ENCODE peak calls at places on chromosomes 7 and 10, in five cellular contexts. S is cardiac muscle cell, V is AG04450, L is RWPE1, A is lower leg skin. D is an unnamed sample.

GRCh38 chr7:23076774-23077173 is 28.8 kb upstream of the KLHL7 start:
- DNase-seq in S (no peak), V (no peak), L (no peak), A (no peak), D (no peak)

GRCh38 chr7:137480401-137480800 is 136.9 kb upstream of the PTN start:
- DNase-seq in S (no peak), V (no peak), L (no peak), A (no peak), D (no peak)

GRCh38 chr10:80664071-80664680 is 126.5 kb downstream of the SH2D4B start:
- DNase-seq in S (peak; percentile 73), V (no peak), L (peak; percentile 50), A (peak; percentile 58), D (peak; percentile 86)

GRCh38 chr10:116886772-116887171 is 37.5 kb downstream of the ENO4 start:
- DNase-seq in S (no peak), V (no peak), L (no peak), A (no peak), D (no peak)

GRCh38 chr10:52701647-52702046 is 70.9 kb downstream of the MBL2 start:
- DNase-seq in S (no peak), V (peak; percentile 3), L (no peak), A (no peak), D (no peak)

GRCh38 chr10:128143531-128143930 is 17.3 kb upstream of the MKI67 start:
- DNase-seq in S (no peak), V (no peak), L (no peak), A (no peak), D (no peak)

GRCh38 chr7:22776964-22777363 is 45.7 kb downstream of the TOMM7 start:
- DNase-seq in S (no peak), V (no peak), L (no peak), A (no peak), D (no peak)

GRCh38 chr10:116757246-116757645 is 14.9 kb upstream of the HSPA12A start:
- DNase-seq in S (no peak), V (no peak), L (no peak), A (no peak), D (no peak)

GRCh38 chr7:45324683-45325237 is 167.2 kb downstream of the RAMP3 start:
- DNase-seq in S (peak; percentile 17), V (no peak), L (no peak), A (no peak), D (no peak)

GRCh38 chr10:13851906-13852305 is 265.1 kb downstream of the PRPF18 start:
- DNase-seq in S (no peak), V (no peak), L (no peak), A (no peak), D (no peak)

GRCh38 chr7:118311121-118311803 is 86.8 kb downstream of the ANKRD7 start:
- DNase-seq in S (peak; percentile 69), V (no peak), L (peak; percentile 33), A (no peak), D (no peak)

GRCh38 chr7:47596502-47597202 is 14.7 kb upstream of the TNS3 start:
- DNase-seq in S (peak; percentile 30), V (no peak), L (no peak), A (no peak), D (no peak)
- TF ChIP-seq CTCF in S (no peak), V (no peak), L (no peak), A (no peak), D (no peak)

DNA sequence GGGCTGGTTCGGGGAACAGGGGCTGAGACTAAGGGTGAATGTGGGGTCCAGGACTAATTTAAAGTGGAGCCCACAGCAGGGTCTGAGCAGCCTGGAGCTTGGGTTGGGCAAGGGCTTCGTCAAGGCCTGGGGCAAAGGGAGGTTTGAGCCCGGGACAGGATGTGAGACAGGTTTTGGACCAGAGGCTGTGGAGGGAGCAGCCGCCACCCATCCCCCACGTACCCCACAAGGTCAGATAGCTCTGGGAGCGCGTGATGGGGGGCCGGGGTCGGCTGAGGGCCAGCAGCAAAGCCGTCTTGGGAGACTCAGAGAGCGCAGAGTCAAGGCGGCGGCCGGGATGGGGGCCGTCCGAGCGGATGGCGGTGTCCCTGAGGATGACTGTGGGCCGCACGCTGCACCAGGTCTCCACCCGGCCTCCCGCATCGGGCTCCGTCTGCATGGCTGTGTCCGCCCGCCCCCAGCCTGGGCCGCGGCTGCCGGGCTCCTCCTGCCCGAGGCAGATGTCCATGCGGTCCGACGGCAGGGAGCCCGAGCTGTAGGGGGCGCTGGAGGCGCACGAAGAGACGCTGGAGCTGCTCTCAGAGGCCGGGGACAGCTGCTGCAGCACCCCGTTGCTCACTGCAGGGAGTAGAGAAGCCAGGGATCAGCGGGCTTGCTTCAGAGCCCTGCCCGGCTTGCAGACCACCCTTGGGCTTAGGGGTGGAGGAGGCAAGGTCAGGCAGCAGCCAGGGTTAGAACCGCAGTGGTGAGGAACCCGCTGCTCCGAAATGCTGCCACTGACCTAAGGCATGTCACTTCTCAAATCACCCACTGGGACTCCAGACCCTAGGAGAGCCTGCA is 12.1 kb downstream of the PDZD7 start:
- DNase-seq in S (peak; percentile 87), V (no peak), L (no peak), A (peak; percentile 64), D (peak; percentile 85)
- TF ChIP-seq CTCF in S (peak; percentile 80), V (peak; percentile 78), L (peak; percentile 62), A (no peak), D (peak; percentile 82)

GRCh38 chr10:18140149-18140956 is at the start of gene CACNB2:
- DNase-seq in S (peak; percentile 60), V (no peak), L (no peak), A (peak; percentile 29), D (peak; percentile 59)
- TF ChIP-seq CTCF in S (no peak), V (no peak), L (peak; percentile 15), A (no peak), D (peak; percentile 11)

GRCh38 chr7:97390915-97391593 is 273.6 kb downstream of the SDHAF3 start:
- DNase-seq in S (no peak), V (no peak), L (no peak), A (no peak), D (no peak)

DNA sequence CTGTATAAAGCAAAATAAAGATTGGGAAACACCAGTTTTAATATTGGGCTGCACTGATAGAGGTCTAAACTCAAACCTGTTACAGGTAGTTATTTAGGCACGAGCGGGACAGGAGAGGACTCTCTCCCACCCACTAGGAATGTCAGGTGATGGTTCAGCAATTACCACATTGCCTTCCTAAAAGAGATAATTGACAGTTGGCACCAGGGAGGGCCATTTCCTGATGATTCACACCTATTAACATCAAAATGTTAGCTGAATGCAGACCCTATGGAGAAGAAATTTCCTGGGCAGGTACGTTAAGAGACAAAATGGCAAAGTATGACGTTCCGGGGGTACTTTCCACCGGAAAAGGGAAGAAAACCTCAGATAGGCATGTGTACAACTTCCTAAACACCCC is 272.6 kb downstream of the SDHAF3 start:
- DNase-seq in S (no peak), V (no peak), L (no peak), A (no peak), D (no peak)
- TF ChIP-seq CTCF in S (no peak), V (no peak), L (no peak), A (no peak), D (no peak)

DNA sequence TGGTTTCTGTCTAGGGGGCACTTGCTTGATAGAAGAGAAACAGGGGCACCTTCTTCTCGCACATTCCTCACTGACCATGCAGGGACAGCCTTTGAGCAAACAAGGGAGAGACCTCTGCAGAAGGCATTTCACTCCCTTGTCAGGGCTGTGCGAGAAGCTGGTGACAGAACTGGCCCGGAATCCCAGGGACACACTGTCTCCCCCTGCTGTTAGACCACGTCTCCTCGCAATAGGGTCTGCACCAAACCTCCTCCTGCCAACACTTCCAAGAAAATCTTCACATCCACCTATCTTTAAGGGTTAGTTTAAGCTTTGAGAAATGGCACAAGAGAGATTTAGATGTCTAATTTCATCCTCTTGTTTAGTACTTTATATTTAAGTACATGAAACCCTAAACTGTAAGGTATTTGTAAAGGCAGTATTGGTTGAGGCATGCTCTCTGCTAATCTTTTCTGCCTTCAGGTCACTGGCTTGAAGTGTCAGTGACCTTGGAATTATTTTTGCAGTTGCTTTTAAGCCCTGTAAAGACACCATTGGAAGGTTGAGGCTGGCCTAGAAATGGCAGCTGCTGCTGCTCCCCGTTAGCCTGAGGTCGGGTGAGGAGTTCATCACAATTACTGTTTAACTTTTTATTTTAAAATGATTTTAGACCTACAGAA is 37.0 kb downstream of the RBM20 start:
- DNase-seq in S (peak; percentile 46), V (no peak), L (peak; percentile 22), A (no peak), D (peak; percentile 47)
- TF ChIP-seq CTCF in S (peak; percentile 72), V (peak; percentile 64), L (no peak), A (no peak), D (peak; percentile 80)

GRCh38 chr10:10667466-10667865 is 350.2 kb upstream of the CELF2 start:
- DNase-seq in S (no peak), V (no peak), L (no peak), A (no peak), D (no peak)
- TF ChIP-seq CTCF in S (no peak), V (no peak), L (no peak), A (no peak), D (no peak)

D was measured in progenitor cell of endocrine pancreas.